ENCODE peak calls at places on chromosome 17, in six cellular contexts. One of them, this sample, is unnamed.

GRCh38 chr17:82873521-82873920 is 33.7 kb upstream of the ZNF750 start:
- DNase-seq in H1: no peak
- DNase-seq in GM12878: no peak
- DNase-seq in HCT116: no peak
- DNase-seq in K562: no peak
- DNase-seq in HepG2: no peak
- DNase-seq in this sample: no peak

GRCh38 chr17:17345686-17346427 is 42.7 kb downstream of the NT5M start:
- DNase-seq in H1: peak; percentile 23
- DNase-seq in GM12878: no peak
- DNase-seq in HCT116: no peak
- DNase-seq in K562: no peak
- DNase-seq in HepG2: no peak
- DNase-seq in this sample: no peak

GRCh38 chr17:62628845-62629555 is 1.5 kb downstream of the MRC2 start:
- DNase-seq in H1: peak; percentile 62
- DNase-seq in GM12878: no peak
- DNase-seq in HCT116: no peak
- DNase-seq in K562: peak; percentile 10
- DNase-seq in HepG2: no peak
- DNase-seq in this sample: no peak

GRCh38 chr17:75271955-75272847 is 1.2 kb upstream of the MIF4GD start:
- DNase-seq in H1: no peak
- DNase-seq in GM12878: no peak
- DNase-seq in HCT116: no peak
- DNase-seq in K562: no peak
- DNase-seq in HepG2: no peak
- DNase-seq in this sample: no peak

GRCh38 chr17:9256361-9256943 is 235.1 kb downstream of the NTN1 start:
- DNase-seq in H1: no peak
- DNase-seq in GM12878: no peak
- DNase-seq in HCT116: no peak
- DNase-seq in K562: no peak
- DNase-seq in HepG2: no peak
- DNase-seq in this sample: no peak

GRCh38 chr17:953767-954166 is 25.8 kb downstream of the NXN start:
- DNase-seq in H1: no peak
- DNase-seq in GM12878: no peak
- DNase-seq in HCT116: no peak
- DNase-seq in K562: no peak
- DNase-seq in HepG2: no peak
- DNase-seq in this sample: no peak

GRCh38 chr17:1030684-1031557 is 34.0 kb downstream of the TIMM22 start:
- DNase-seq in H1: peak; percentile 63
- DNase-seq in GM12878: no peak
- DNase-seq in HCT116: no peak
- DNase-seq in K562: no peak
- DNase-seq in HepG2: no peak
- DNase-seq in this sample: no peak

GRCh38 chr17:41121742-41122141 is 2.2 kb downstream of the KRTAP4-12 start:
- DNase-seq in H1: no peak
- DNase-seq in GM12878: no peak
- DNase-seq in HCT116: no peak
- DNase-seq in K562: no peak
- DNase-seq in HepG2: no peak
- DNase-seq in this sample: no peak

GRCh38 chr17:1179112-1179634 is 608 bp downstream of the ABR start:
- DNase-seq in H1: no peak
- DNase-seq in GM12878: no peak
- DNase-seq in HCT116: no peak
- DNase-seq in K562: no peak
- DNase-seq in HepG2: no peak
- DNase-seq in this sample: no peak

GRCh38 chr17:22268214-22268911 is 576.0 kb downstream of the KCNJ18 start:
- DNase-seq in H1: no peak
- DNase-seq in GM12878: no peak
- DNase-seq in HCT116: no peak
- DNase-seq in K562: peak; percentile 51
- DNase-seq in HepG2: no peak
- DNase-seq in this sample: no peak

GRCh38 chr17:81029859-81030258 is 5.1 kb upstream of the BAIAP2 start:
- DNase-seq in H1: no peak
- DNase-seq in GM12878: no peak
- DNase-seq in HCT116: no peak
- DNase-seq in K562: no peak
- DNase-seq in HepG2: no peak
- DNase-seq in this sample: no peak

GRCh38 chr17:4747847-4748246 is 8.1 kb upstream of the CXCL16 start:
- DNase-seq in H1: no peak
- DNase-seq in GM12878: no peak
- DNase-seq in HCT116: no peak
- DNase-seq in K562: no peak
- DNase-seq in HepG2: no peak
- DNase-seq in this sample: no peak

GRCh38 chr17:2398655-2399571 is 1.9 kb downstream of the MNT start:
- DNase-seq in H1: peak; percentile 74
- DNase-seq in GM12878: no peak
- DNase-seq in HCT116: no peak
- DNase-seq in K562: peak; percentile 71
- DNase-seq in HepG2: peak; percentile 86
- DNase-seq in this sample: no peak

GRCh38 chr17:16593356-16594102 is 24.5 kb upstream of the ZNF287 start:
- DNase-seq in H1: no peak
- DNase-seq in GM12878: no peak
- DNase-seq in HCT116: no peak
- DNase-seq in K562: no peak
- DNase-seq in HepG2: peak; percentile 17
- DNase-seq in this sample: no peak

GRCh38 chr17:32777436-32777835 is 99.5 kb downstream of the MYO1D start:
- DNase-seq in H1: no peak
- DNase-seq in GM12878: no peak
- DNase-seq in HCT116: no peak
- DNase-seq in K562: no peak
- DNase-seq in HepG2: no peak
- DNase-seq in this sample: no peak

GRCh38 chr17:2965621-2966275 is 97.7 kb downstream of the OR1D5 start:
- DNase-seq in H1: no peak
- DNase-seq in GM12878: no peak
- DNase-seq in HCT116: peak; percentile 38
- DNase-seq in K562: no peak
- DNase-seq in HepG2: no peak
- DNase-seq in this sample: no peak

GRCh38 chr17:72922223-72922622 is 170.3 kb downstream of the SLC39A11 start:
- DNase-seq in H1: no peak
- DNase-seq in GM12878: no peak
- DNase-seq in HCT116: no peak
- DNase-seq in K562: no peak
- DNase-seq in HepG2: no peak
- DNase-seq in this sample: no peak

GRCh38 chr17:72920513-72920912 is 172.0 kb downstream of the SLC39A11 start:
- DNase-seq in H1: no peak
- DNase-seq in GM12878: no peak
- DNase-seq in HCT116: no peak
- DNase-seq in K562: no peak
- DNase-seq in HepG2: no peak
- DNase-seq in this sample: no peak

GRCh38 chr17:72915631-72916081 is 176.8 kb downstream of the SLC39A11 start:
- DNase-seq in H1: no peak
- DNase-seq in GM12878: no peak
- DNase-seq in HCT116: no peak
- DNase-seq in K562: no peak
- DNase-seq in HepG2: no peak
- DNase-seq in this sample: no peak

GRCh38 chr17:72913315-72913714 is 179.2 kb downstream of the SLC39A11 start:
- DNase-seq in H1: no peak
- DNase-seq in GM12878: no peak
- DNase-seq in HCT116: no peak
- DNase-seq in K562: no peak
- DNase-seq in HepG2: no peak
- DNase-seq in this sample: no peak

GRCh38 chr17:72916991-72917390 is 175.5 kb downstream of the SLC39A11 start:
- DNase-seq in H1: no peak
- DNase-seq in GM12878: no peak
- DNase-seq in HCT116: no peak
- DNase-seq in K562: no peak
- DNase-seq in HepG2: no peak
- DNase-seq in this sample: no peak
- TF ChIP-seq ZNF274 in H1: no peak
- TF ChIP-seq ZNF274 in GM12878: no peak
- TF ChIP-seq ZNF274 in HCT116: no peak
- TF ChIP-seq ZNF274 in K562: no peak
- TF ChIP-seq ZNF274 in HepG2: no peak
- TF ChIP-seq ZNF274 in this sample: no peak

GRCh38 chr17:77373298-77374169 is 232.8 kb downstream of the SEC14L1 start:
- DNase-seq in H1: peak; percentile 70
- DNase-seq in GM12878: no peak
- DNase-seq in HCT116: no peak
- DNase-seq in K562: no peak
- DNase-seq in HepG2: no peak
- DNase-seq in this sample: no peak

GRCh38 chr17:77371117-77371887 is 230.5 kb downstream of the SEC14L1 start:
- DNase-seq in H1: no peak
- DNase-seq in GM12878: no peak
- DNase-seq in HCT116: no peak
- DNase-seq in K562: no peak
- DNase-seq in HepG2: no peak
- DNase-seq in this sample: no peak

GRCh38 chr17:77374170-77374936 is 233.6 kb downstream of the SEC14L1 start:
- DNase-seq in H1: peak; percentile 82
- DNase-seq in GM12878: no peak
- DNase-seq in HCT116: no peak
- DNase-seq in K562: peak; percentile 84
- DNase-seq in HepG2: peak; percentile 95
- DNase-seq in this sample: peak; percentile 78

GRCh38 chr17:77371888-77372443 is 231.2 kb downstream of the SEC14L1 start:
- DNase-seq in H1: no peak
- DNase-seq in GM12878: no peak
- DNase-seq in HCT116: no peak
- DNase-seq in K562: no peak
- DNase-seq in HepG2: no peak
- DNase-seq in this sample: no peak

GRCh38 chr17:77372444-77373297 is 231.9 kb downstream of the SEC14L1 start:
- DNase-seq in H1: peak; percentile 93
- DNase-seq in GM12878: no peak
- DNase-seq in HCT116: no peak
- DNase-seq in K562: peak; percentile 91
- DNase-seq in HepG2: peak; percentile 94
- DNase-seq in this sample: no peak
- H3K4me1 ChIP-seq in H1: peaks cover 9% of the 10 kb centered on the region
- H3K4me1 ChIP-seq in GM12878: peaks cover 41% of the 10 kb centered on the region
- H3K4me1 ChIP-seq in HCT116: peaks cover 2% of the 10 kb centered on the region
- H3K4me1 ChIP-seq in K562: peaks cover 57% of the 10 kb centered on the region
- H3K4me1 ChIP-seq in HepG2: peaks cover 65% of the 10 kb centered on the region
- H3K4me1 ChIP-seq in this sample: peaks cover 47% of the 10 kb centered on the region

GRCh38 chr17:6994118-6994598 is 1.7 kb upstream of the ALOX12 start:
- DNase-seq in H1: no peak
- DNase-seq in GM12878: no peak
- DNase-seq in HCT116: no peak
- DNase-seq in K562: peak; percentile 53
- DNase-seq in HepG2: no peak
- DNase-seq in this sample: no peak

GRCh38 chr17:6995500-6996255 is at the start of gene ALOX12:
- DNase-seq in H1: peak; percentile 77
- DNase-seq in GM12878: no peak
- DNase-seq in HCT116: no peak
- DNase-seq in K562: no peak
- DNase-seq in HepG2: no peak
- DNase-seq in this sample: no peak

GRCh38 chr17:6997171-6997570 is 1.3 kb downstream of the ALOX12 start:
- DNase-seq in H1: no peak
- DNase-seq in GM12878: no peak
- DNase-seq in HCT116: no peak
- DNase-seq in K562: no peak
- DNase-seq in HepG2: no peak
- DNase-seq in this sample: no peak

GRCh38 chr17:6996256-6997111 is 635 bp downstream of the ALOX12 start:
- DNase-seq in H1: peak; percentile 61
- DNase-seq in GM12878: no peak
- DNase-seq in HCT116: no peak
- DNase-seq in K562: no peak
- DNase-seq in HepG2: no peak
- DNase-seq in this sample: no peak

DNA sequence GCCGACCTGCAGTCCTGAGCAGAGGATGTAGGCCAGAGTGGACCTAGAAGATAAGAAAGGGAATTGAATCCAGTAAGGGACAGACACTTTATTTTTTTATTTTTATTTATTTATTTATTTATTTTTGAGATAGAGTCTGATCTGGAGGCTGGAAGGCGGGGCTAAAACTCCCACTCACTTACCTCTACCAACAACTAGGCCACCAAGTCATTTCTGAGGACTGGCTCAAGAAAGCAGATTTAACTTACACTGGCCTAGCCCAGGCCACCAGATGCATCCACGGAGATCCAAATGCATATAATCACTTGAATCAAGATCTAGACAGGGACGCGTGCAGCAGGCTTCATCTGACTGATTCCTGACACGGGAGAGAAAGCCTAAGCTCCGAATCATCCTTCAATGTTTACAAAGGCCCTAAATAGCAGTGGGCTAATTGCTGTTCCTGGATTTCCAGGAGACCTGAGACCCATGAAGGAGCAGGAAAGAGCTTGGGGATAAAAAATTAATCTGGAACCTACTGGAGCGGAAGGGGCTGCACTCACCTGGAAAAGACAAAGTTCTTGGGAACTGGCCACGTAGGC is 1.1 kb upstream of the ALOX12 start:
- DNase-seq in H1: no peak
- DNase-seq in GM12878: no peak
- DNase-seq in HCT116: no peak
- DNase-seq in K562: peak; percentile 29
- DNase-seq in HepG2: no peak
- DNase-seq in this sample: no peak
- H3K9ac ChIP-seq in H1: no peak overlapping the region
- H3K9ac ChIP-seq in GM12878: no peak overlapping the region
- H3K9ac ChIP-seq in HCT116: no peak overlapping the region
- H3K9ac ChIP-seq in K562: peak overlapping the region; percentile 76
- H3K9ac ChIP-seq in HepG2: no peak overlapping the region
- H3K9ac ChIP-seq in this sample: peak overlapping the region; percentile 72

DNA sequence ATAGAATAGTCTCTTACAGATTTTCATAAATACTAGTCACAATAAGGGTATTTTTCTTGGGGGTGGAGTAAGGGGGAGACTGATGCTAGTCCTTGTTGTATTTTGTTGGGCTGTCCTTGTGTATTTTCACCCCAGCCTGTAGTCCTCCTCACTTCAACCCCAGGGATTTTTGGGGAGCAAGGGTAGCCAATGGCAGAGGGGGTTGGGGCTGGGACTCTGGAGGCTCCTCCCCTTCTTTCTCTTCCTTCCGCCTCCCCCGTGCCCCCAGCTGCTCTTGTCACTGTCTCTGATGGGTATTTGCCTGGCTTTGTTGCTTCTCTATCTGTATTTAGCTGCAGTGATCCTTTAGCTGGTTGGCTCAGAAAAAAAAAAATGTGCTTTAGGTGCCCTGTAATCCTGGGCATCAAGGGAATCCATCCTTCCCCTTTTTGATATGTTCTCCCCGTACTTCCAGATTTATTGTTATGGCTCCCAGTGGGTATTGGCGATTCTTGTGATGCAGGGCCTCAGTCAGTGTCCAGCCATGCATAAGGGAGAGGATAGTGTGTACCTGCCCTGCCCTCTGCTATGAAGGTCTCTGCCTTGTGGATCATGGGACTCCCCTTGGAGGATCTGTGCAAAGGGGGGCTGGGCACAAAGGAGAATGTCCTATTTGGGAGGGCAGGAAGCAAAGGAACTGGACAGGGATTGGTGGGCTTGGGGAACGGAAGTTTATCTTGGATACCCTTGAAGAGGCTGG is 16.5 kb downstream of the SNF8 start:
- DNase-seq in H1: no peak
- DNase-seq in GM12878: no peak
- DNase-seq in HCT116: no peak
- DNase-seq in K562: peak; percentile 26
- DNase-seq in HepG2: no peak
- DNase-seq in this sample: no peak
- TF ChIP-seq ZNF274 in H1: no peak
- TF ChIP-seq ZNF274 in GM12878: no peak
- TF ChIP-seq ZNF274 in HCT116: no peak
- TF ChIP-seq ZNF274 in K562: no peak
- TF ChIP-seq ZNF274 in HepG2: no peak
- TF ChIP-seq ZNF274 in this sample: no peak

This sample was measured in NT2/D1.